ENCODE peak calls at places on chromosomes 7 and 10, in eight cellular contexts. U is endothelial cell, N is cardiac muscle cell, C is lower lobe of right lung, W is fibroblast of mammary gland, F is ascending aorta, Z is uterus, X is nephron progenitor cell. Y is an unnamed sample.
A peak's percentile ranks its signal among the peaks of the same experiment; 100 is the strongest.

GRCh38 chr7:23662983-23663313 is 17.1 kb upstream of the FAM221A start:
- DNase-seq in X (no peak), C (no peak), W (no peak), U (no peak), N (no peak), Z (no peak), F (no peak), Y (no peak)

GRCh38 chr10:14378387-14378960 is 47.8 kb upstream of the FRMD4A start:
- DNase-seq in Z (no peak), N (no peak), W (peak; percentile 11), C (no peak), X (no peak), U (no peak), F (no peak), Y (no peak)

GRCh38 chr10:35040761-35041501 is 49.2 kb downstream of the CUL2 start:
- DNase-seq in N (peak; percentile 79), X (no peak), Z (no peak), U (no peak), F (no peak), C (no peak), W (peak; percentile 74), Y (no peak)

GRCh38 chr7:100682228-100682741 is 8.7 kb downstream of the GNB2 start:
- DNase-seq in X (no peak), F (no peak), U (no peak), W (peak; percentile 64), N (no peak), Z (peak; percentile 37), C (no peak), Y (no peak)

GRCh38 chr7:18768256-18768655 is 272.7 kb downstream of the HDAC9 start:
- DNase-seq in F (no peak), Z (no peak), N (no peak), X (no peak), W (peak; percentile 78), C (no peak), U (no peak), Y (no peak)

GRCh38 chr10:22986771-22987542 is 59.1 kb downstream of the ARMC3 start:
- DNase-seq in N (peak; percentile 67), C (no peak), U (no peak), X (no peak), Z (no peak), W (peak; percentile 55), F (no peak), Y (no peak)

GRCh38 chr10:113056468-113057021 is 106.5 kb downstream of the TCF7L2 start:
- DNase-seq in C (no peak), X (no peak), U (no peak), W (peak; percentile 89), N (peak; percentile 86), F (no peak), Z (peak; percentile 49), Y (no peak)

GRCh38 chr10:3065622-3066021 is 1.7 kb upstream of the PFKP start:
- DNase-seq in C (no peak), W (no peak), N (no peak), U (no peak), X (no peak), Z (no peak), F (no peak), Y (no peak)

GRCh38 chr7:18866359-18867036 is 250.9 kb downstream of the TWIST1 start:
- DNase-seq in U (no peak), F (peak; percentile 41), W (peak; percentile 100), N (peak; percentile 100), X (no peak), Z (peak; percentile 71), C (no peak), Y (no peak)

GRCh38 chr7:1127001-1127400 is 33.0 kb downstream of the ZFAND2A start:
- DNase-seq in F (no peak), Z (no peak), N (no peak), C (peak; percentile 37), U (no peak), W (no peak), X (no peak), Y (no peak)

GRCh38 chr10:114565066-114565465 is 93.0 kb downstream of the ABLIM1 start:
- DNase-seq in W (peak; percentile 45), U (no peak), F (no peak), N (no peak), C (no peak), X (no peak), Z (no peak), Y (no peak)

GRCh38 chr7:129434846-129435318 is 650 bp downstream of the STRIP2 start:
- DNase-seq in X (peak; percentile 55), Z (no peak), U (peak; percentile 43), F (no peak), N (peak; percentile 24), W (peak; percentile 7), C (no peak), Y (peak; percentile 68)

GRCh38 chr7:100891555-100891954 is 2.0 kb upstream of the UFSP1 start:
- DNase-seq in F (no peak), C (no peak), U (no peak), N (no peak), W (peak; percentile 44), Z (no peak), X (no peak), Y (no peak)

GRCh38 chr10:112663181-112663879 is 216.3 kb downstream of the VTI1A start:
- DNase-seq in U (no peak), W (peak; percentile 70), N (peak; percentile 20), F (no peak), Z (no peak), C (no peak), X (no peak), Y (no peak)

GRCh38 chr7:138892016-138892630 is 89.1 kb downstream of the KIAA1549 start:
- DNase-seq in Z (no peak), F (no peak), X (no peak), W (no peak), C (no peak), U (no peak), N (no peak), Y (no peak)

GRCh38 chr7:23075571-23075970 is 30.0 kb upstream of the KLHL7 start:
- DNase-seq in F (no peak), X (no peak), Z (no peak), W (no peak), U (no peak), C (no peak), N (no peak), Y (no peak)

GRCh38 chr7:30146127-30146612 is 11.4 kb downstream of the MTURN start:
- DNase-seq in F (no peak), W (no peak), Z (no peak), X (no peak), N (peak; percentile 24), C (no peak), U (no peak), Y (no peak)

GRCh38 chr7:12257582-12257981 is 46.5 kb downstream of the TMEM106B start:
- DNase-seq in N (peak; percentile 19), C (no peak), Z (no peak), F (no peak), W (peak; percentile 55), U (no peak), X (no peak), Y (no peak)

GRCh38 chr10:52855546-52856325 is 83.2 kb upstream of the MBL2 start:
- DNase-seq in F (no peak), Z (no peak), N (no peak), C (no peak), X (no peak), U (no peak), W (no peak), Y (no peak)

GRCh38 chr7:16644624-16644986 is 949 bp downstream of the ANKMY2 start:
- DNase-seq in N (peak; percentile 47), Z (peak; percentile 46), F (no peak), U (peak; percentile 11), X (peak; percentile 53), C (peak; percentile 81), W (peak; percentile 41), Y (peak; percentile 71)

GRCh38 chr7:98240961-98241673 is 10.9 kb downstream of the TECPR1 start:
- DNase-seq in Z (no peak), U (peak; percentile 81), C (no peak), W (peak; percentile 40), N (peak; percentile 49), X (peak; percentile 73), F (no peak), Y (no peak)

DNA sequence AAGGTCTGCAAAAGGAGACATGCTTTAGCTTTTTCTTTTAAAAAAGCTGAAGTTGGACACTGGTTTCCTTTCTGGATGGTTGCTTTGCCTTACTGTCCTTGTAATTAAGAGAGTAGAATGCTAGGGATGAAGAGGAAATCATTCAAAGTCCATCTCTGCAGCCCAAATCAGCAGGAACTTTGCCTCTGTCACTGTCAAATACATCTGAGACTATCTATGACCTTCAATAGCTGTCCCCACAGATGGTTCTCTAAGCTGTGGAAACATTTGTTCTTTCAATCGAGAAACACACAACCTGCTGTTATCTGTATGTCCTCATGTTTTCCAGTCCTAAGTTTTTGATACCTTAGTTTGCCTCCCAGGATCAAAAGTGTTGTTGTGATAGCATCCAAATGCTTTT is 117.5 kb downstream of the SORBS1 start:
- DNase-seq in U (no peak), F (no peak), Z (no peak), W (no peak), X (no peak), C (no peak), N (no peak), Y (no peak)
- TF ChIP-seq CTCF in U (no peak), F (no peak), Z (no peak), W (no peak), X (no peak), C (no peak), N (no peak), Y (no peak)

GRCh38 chr10:103982639-103983038 is 15.7 kb downstream of the SLK start:
- DNase-seq in W (no peak), N (no peak), F (no peak), X (peak; percentile 21), C (no peak), U (peak; percentile 43), Z (no peak), Y (no peak)
- TF ChIP-seq CTCF in W (peak; percentile 30), N (peak; percentile 16), F (no peak), X (no peak), C (no peak), U (no peak), Z (no peak), Y (peak; percentile 42)

DNA sequence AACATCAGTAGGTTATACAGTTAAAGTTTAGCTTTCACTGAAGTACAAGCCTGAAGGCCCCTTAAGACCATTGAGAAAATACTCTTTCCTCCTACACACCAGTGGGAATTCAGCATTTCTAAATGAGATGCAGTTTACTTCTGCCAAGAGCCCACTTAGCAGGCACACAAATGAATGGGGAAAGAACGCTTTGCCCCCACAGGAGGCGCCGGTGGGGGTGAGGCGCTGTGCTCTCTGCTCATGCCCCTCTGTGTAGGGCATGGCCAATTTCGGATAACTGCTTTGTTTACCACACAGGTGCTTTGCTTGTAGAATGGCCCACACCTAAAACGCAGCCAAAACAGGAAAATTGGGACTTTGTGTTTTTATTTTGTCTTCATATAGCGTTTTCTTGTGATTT is 15.9 kb upstream of the LAT2 start:
- DNase-seq in Z (no peak), X (no peak), W (no peak), F (no peak), N (no peak), U (no peak), C (no peak), Y (no peak)
- TF ChIP-seq CTCF in Z (no peak), X (no peak), W (no peak), F (no peak), N (no peak), U (no peak), C (no peak), Y (no peak)

DNA sequence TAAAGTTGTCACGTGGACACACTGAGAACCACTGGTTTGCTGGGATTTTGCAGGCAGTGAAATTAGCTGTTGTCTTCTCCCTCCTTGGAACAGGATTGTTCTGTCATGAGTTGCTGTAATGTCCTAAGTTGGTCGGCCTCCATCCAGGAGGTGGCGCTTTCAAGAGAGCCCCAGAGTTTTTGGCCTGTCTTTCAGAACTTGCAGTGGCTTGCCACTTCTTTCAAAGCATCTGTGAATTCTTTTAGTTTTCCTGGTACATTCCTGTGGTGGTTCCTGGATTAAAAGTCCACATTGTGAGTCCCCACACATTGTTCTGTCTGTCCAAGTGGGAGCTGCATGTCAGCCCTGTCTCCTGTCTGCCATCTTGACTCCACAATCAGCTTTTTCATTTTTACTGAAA is 133.8 kb downstream of the PON1 start:
- DNase-seq in W (peak; percentile 5), N (no peak), Z (no peak), X (no peak), C (no peak), U (no peak), F (no peak), Y (no peak)
- TF ChIP-seq CTCF in W (peak; percentile 26), N (peak; percentile 9), Z (no peak), X (no peak), C (no peak), U (no peak), F (no peak), Y (no peak)